ENCODE peak calls at places on chromosomes 7 and 10, in six cellular contexts. X is cardiac fibroblast, O is GM06990, S is lung, T is foreskin keratinocyte, D is foreskin fibroblast. R is an unnamed sample.

GRCh38 chr7:143974457-143974856 is 19.8 kb downstream of the OR2F1 start:
- DNase-seq in X (no peak), O (no peak), S (no peak), T (no peak), D (peak), R (peak)

GRCh38 chr10:114367041-114367675 is 37.1 kb downstream of the AFAP1L2 start:
- DNase-seq in X (peak), O (no peak), S (no peak), T (no peak), D (no peak), R (no peak)

GRCh38 chr7:41114691-41115090 is 588.2 kb downstream of the INHBA start:
- DNase-seq in X (no peak), O (no peak), S (no peak), T (no peak), D (no peak), R (no peak)

GRCh38 chr7:43110790-43111362 is 1.6 kb upstream of the HECW1 start:
- DNase-seq in X (no peak), O (peak), S (no peak), T (no peak), D (no peak), R (no peak)

GRCh38 chr7:101243786-101244384 is 996 bp downstream of the FIS1 start:
- DNase-seq in X (peak), O (no peak), S (no peak), T (peak), D (no peak), R (no peak)

GRCh38 chr10:6013413-6014192 is 36.3 kb upstream of the IL15RA start:
- DNase-seq in X (no peak), O (no peak), S (no peak), T (no peak), D (no peak), R (no peak)

GRCh38 chr10:21494221-21495001 is 31.1 kb downstream of the SKIDA1 start:
- DNase-seq in X (peak), O (peak), S (no peak), T (no peak), D (no peak), R (no peak)

GRCh38 chr10:88881335-88881734 is 1.3 kb downstream of the STAMBPL1 start:
- DNase-seq in X (no peak), O (no peak), S (no peak), T (no peak), D (no peak), R (no peak)

GRCh38 chr7:81854518-81854917 is 84.7 kb upstream of the HGF start:
- DNase-seq in X (no peak), O (no peak), S (no peak), T (no peak), D (no peak), R (no peak)

GRCh38 chr7:81851413-81851812 is 81.6 kb upstream of the HGF start:
- DNase-seq in X (no peak), O (no peak), S (no peak), T (no peak), D (no peak), R (no peak)

GRCh38 chr7:81857385-81857784 is 87.5 kb upstream of the HGF start:
- DNase-seq in X (no peak), O (no peak), S (no peak), T (no peak), D (peak), R (peak)

GRCh38 chr7:81852701-81853100 is 82.9 kb upstream of the HGF start:
- DNase-seq in X (no peak), O (no peak), S (no peak), T (no peak), D (no peak), R (peak)
- TF ChIP-seq CTCF in X (no peak), O (no peak), S (no peak), T (no peak), D (no peak), R (no peak)

GRCh38 chr10:51075802-51076201 is 1.5 kb downstream of the PRKG1 start:
- DNase-seq in X (no peak), O (no peak), S (no peak), T (no peak), D (no peak), R (no peak)

GRCh38 chr10:51074238-51075028 is at the start of gene PRKG1:
- DNase-seq in X (peak), O (peak), S (peak), T (peak), D (peak), R (peak)

GRCh38 chr10:51076442-51076841 is 2.2 kb downstream of the PRKG1 start:
- DNase-seq in X (no peak), O (no peak), S (no peak), T (no peak), D (no peak), R (no peak)

GRCh38 chr10:51073035-51073434 is 1.3 kb upstream of the PRKG1 start:
- DNase-seq in X (no peak), O (no peak), S (no peak), T (no peak), D (no peak), R (no peak)

DNA sequence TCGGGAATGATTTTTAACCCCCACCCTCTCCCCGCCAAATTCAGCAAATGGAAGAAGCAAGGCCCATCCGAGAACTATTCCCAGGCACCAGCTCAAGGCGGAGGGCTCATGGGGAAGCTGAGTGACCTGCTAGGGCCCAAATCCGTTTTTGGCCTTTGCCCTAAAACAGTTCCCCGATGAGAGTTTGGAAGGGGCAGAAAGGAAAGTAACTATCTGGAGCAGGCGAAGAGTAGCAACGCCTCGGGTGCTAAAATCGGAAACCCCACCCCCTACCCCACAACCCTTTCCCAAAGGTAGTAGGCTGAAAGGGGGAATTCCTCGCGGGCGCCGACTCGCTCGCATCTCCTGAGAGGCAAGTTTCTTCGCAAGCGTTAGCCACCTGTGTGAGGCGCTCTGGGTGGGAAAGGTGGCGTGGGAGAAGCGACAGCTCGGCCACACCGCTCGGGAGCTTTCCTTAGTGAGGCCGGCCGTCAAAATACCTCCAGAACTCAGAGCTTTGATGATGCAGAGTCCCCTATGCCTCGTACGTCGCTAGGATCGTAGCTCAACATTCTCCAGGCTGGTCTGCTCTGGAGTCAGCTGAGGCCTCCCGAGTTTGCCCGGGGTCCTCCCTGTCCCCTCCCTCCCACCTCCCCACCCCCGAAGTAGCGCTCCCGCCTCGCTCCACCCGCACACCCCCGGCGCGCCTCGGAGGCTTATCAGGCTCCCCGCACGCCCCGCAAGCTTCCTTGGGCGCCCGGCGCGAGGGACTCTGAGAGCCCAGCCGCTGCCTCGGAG is 638 bp upstream of the PRKG1 start:
- DNase-seq in X (peak), O (peak), S (peak), T (no peak), D (peak), R (no peak)
- TF ChIP-seq CTCF in X (no peak), O (no peak), S (no peak), T (peak), D (no peak), R (peak)

GRCh38 chr7:25180946-25181345 is 47.3 kb downstream of the NPVF start:
- DNase-seq in X (no peak), O (no peak), S (no peak), T (no peak), D (no peak), R (no peak)
- TF ChIP-seq CTCF in X (no peak), O (no peak), S (no peak), T (no peak), D (no peak), R (no peak)

DNA sequence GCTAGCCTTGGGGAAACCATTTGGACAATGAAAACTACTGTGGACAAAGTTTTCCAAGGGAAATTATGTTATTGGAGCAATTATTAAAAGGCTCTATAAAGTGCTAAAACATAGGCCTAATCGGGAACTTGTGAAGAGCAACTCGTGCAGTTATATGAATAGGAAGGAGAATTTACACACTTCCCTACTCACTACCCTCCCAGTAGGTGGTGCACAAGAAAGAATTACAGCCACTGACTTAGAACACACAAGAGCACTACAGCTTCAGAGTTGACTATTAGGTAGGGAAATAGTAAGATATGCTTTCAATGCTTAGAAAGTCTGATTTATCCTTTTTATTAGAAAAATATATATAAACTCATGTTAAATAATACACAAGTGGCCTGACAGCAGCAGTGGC is 47.2 kb downstream of the GSAP start:
- DNase-seq in X (peak), O (no peak), S (no peak), T (no peak), D (no peak), R (peak)
- TF ChIP-seq CTCF in X (peak), O (peak), S (no peak), T (peak), D (peak), R (no peak)

GRCh38 chr10:108465871-108466641 is 1301.5 kb upstream of the SORCS1 start:
- DNase-seq in X (peak), O (no peak), S (peak), T (no peak), D (no peak), R (peak)

GRCh38 chr10:108469940-108470339 is 1305.4 kb upstream of the SORCS1 start:
- DNase-seq in X (no peak), O (no peak), S (no peak), T (no peak), D (no peak), R (no peak)

GRCh38 chr10:108471420-108471819 is 1306.9 kb upstream of the SORCS1 start:
- DNase-seq in X (no peak), O (no peak), S (no peak), T (no peak), D (no peak), R (no peak)
- TF ChIP-seq CTCF in X (no peak), O (no peak), S (no peak), T (no peak), D (no peak), R (no peak)

GRCh38 chr10:103916254-103916653 is 1.7 kb downstream of the STN1 start:
- DNase-seq in X (peak), O (no peak), S (no peak), T (no peak), D (no peak), R (peak)

GRCh38 chr10:103917326-103918052 is 495 bp downstream of the STN1 start:
- DNase-seq in X (no peak), O (no peak), S (peak), T (no peak), D (peak), R (no peak)

GRCh38 chr10:103919648-103920025 is 1.7 kb upstream of the STN1 start:
- DNase-seq in X (no peak), O (no peak), S (no peak), T (no peak), D (no peak), R (no peak)

GRCh38 chr10:103916901-103917300 is 1.1 kb downstream of the STN1 start:
- DNase-seq in X (no peak), O (no peak), S (no peak), T (no peak), D (no peak), R (peak)

GRCh38 chr10:103918053-103918846 is at the start of gene STN1:
- DNase-seq in X (peak), O (peak), S (peak), T (peak), D (peak), R (peak)
- TF ChIP-seq CTCF in X (no peak), O (no peak), S (no peak), T (peak), D (no peak), R (no peak)

GRCh38 chr10:79488870-79489269 is 23.5 kb upstream of the EIF5AL1 start:
- DNase-seq in X (no peak), O (no peak), S (no peak), T (no peak), D (no peak), R (no peak)

GRCh38 chr10:79484476-79484875 is 27.9 kb upstream of the EIF5AL1 start:
- DNase-seq in X (no peak), O (no peak), S (no peak), T (no peak), D (no peak), R (no peak)

GRCh38 chr10:79488303-79488702 is 24.0 kb upstream of the EIF5AL1 start:
- DNase-seq in X (peak), O (no peak), S (peak), T (peak), D (peak), R (peak)

GRCh38 chr10:79490400-79491081 is 21.8 kb upstream of the EIF5AL1 start:
- DNase-seq in X (peak), O (no peak), S (no peak), T (no peak), D (no peak), R (no peak)

DNA sequence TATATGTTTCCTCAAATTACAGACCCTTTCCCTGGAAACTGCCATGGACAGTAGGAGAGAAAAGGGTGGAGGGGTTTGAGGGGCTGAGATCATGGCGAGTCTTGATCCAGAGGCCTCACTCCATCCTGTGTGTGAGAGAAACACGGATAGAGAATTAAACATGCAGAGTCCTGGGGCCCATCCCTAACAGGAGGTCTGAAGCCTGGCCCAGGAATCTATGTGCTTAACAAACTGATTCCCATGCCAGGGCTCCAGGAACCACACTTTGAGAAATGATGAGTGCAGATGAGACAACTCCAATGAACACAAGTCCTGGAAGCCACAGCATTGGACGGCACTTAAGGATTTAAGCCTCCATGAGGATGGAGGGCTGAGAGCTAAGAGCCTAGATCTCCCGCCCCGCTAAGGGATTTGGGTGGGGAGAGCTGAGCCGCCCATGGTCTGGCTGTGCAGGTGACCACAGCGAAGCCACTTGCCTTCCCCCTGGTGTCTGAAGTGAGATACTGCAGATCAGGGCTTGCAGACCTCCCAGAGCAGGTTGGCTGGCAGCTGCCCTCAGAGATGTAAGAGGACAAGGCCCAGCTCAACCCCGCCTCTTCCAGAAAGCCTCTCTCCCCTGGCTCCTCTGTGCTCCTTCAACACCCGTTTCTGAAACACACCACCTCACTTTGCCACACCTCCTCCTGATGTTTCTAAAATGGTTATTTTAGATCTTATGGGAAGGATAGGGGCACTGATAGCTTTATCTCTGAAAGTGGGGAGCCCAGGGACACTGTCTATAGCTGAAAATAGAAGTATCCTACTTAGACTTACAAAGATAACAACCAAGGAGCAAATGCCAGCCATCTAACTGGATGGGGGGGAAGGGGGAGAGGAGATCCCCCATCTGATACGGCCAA is 24.8 kb upstream of the EIF5AL1 start:
- DNase-seq in X (peak), O (no peak), S (peak), T (no peak), D (peak), R (peak)
- TF ChIP-seq CTCF in X (peak), O (peak), S (peak), T (peak), D (peak), R (peak)

GRCh38 chr7:132345730-132346129 is 230.5 kb downstream of the PLXNA4 start:
- DNase-seq in X (peak), O (no peak), S (no peak), T (no peak), D (no peak), R (no peak)
- TF ChIP-seq CTCF in X (no peak), O (no peak), S (no peak), T (no peak), D (no peak), R (no peak)

GRCh38 chr10:96560489-96560888 is 26.3 kb downstream of the TM9SF3 start:
- DNase-seq in X (no peak), O (no peak), S (no peak), T (no peak), D (no peak), R (no peak)

GRCh38 chr10:96560970-96561887 is 25.6 kb downstream of the TM9SF3 start:
- DNase-seq in X (peak), O (no peak), S (no peak), T (no peak), D (peak), R (no peak)

DNA sequence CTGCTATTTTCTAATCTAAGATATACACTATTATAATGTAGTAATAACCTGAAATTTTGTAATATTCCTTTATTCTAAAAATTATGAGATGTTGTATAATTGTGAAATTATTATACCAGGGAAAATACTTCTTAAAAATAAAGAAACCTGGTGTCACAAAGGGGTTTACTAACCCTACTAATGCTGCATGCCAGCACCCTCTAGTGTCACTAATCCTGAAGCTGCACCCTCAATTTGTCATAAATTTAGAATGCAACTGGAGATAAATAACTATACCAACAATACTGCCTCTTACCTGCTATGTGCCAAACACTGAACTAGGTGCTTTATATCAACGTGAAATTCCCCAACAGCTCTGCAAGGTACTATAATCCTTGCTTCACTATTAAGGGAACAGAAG is 30.8 kb downstream of the TM9SF3 start:
- DNase-seq in X (peak), O (no peak), S (no peak), T (no peak), D (no peak), R (peak)
- TF ChIP-seq CTCF in X (peak), O (peak), S (no peak), T (peak), D (peak), R (peak)

GRCh38 chr7:131012477-131013031 is 278.5 kb upstream of the KLF14 start:
- DNase-seq in X (no peak), O (no peak), S (no peak), T (no peak), D (no peak), R (peak)

GRCh38 chr7:131015131-131015954 is 281.3 kb upstream of the KLF14 start:
- DNase-seq in X (peak), O (no peak), S (no peak), T (no peak), D (peak), R (peak)

GRCh38 chr7:131011437-131011752 is 277.4 kb upstream of the KLF14 start:
- DNase-seq in X (no peak), O (no peak), S (peak), T (no peak), D (no peak), R (no peak)

GRCh38 chr7:131011976-131012375 is 278.0 kb upstream of the KLF14 start:
- DNase-seq in X (peak), O (no peak), S (no peak), T (no peak), D (peak), R (peak)

DNA sequence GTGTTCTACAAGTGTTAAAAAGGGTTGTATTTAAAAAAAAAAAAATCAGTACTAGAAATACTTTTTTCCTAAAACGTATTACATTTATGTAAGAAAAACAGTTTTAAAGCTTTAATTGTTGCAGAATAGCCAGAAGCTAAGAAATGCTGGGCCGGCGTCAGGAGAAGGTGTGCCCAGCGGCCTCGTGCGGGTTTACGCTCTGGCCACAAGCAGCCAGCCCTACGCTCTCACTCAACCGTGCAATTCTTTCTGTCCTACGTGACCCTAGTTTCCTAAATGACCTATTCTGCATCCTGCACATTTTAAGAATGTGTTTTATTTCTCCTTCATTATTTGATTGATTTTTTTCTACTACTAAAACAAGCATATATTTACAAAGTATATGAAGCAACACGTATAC is 279.7 kb upstream of the KLF14 start:
- DNase-seq in X (no peak), O (no peak), S (no peak), T (no peak), D (no peak), R (no peak)
- TF ChIP-seq CTCF in X (no peak), O (no peak), S (no peak), T (no peak), D (no peak), R (no peak)

R was measured in bronchial epithelial cell.